ENCODE peak calls at places on chromosomes 11 and 22, in four cellular contexts. M, A, E and H are unnamed samples.

GRCh38 chr11:119618208-119618909 is 110.6 kb downstream of the NECTIN1 start:
- DNase-seq in M (no peak), A (no peak), E (no peak), H (no peak)

GRCh38 chr11:72652133-72652532 is 22.1 kb downstream of the PDE2A start:
- DNase-seq in M (no peak), A (no peak), E (no peak), H (no peak)

GRCh38 chr11:63837027-63837688 is 1.8 kb upstream of the MARK2 start:
- DNase-seq in M (peak), A (peak), E (peak), H (peak)

GRCh38 chr11:64558065-64558745 is 32.8 kb upstream of the SLC22A12 start:
- DNase-seq in M (no peak), A (no peak), E (no peak), H (no peak)

GRCh38 chr22:43313497-43314474 is 29.4 kb downstream of the SCUBE1 start:
- DNase-seq in M (no peak), A (no peak), E (no peak), H (no peak)

GRCh38 chr22:28604961-28605360 is 74.7 kb downstream of the TTC28 start:
- DNase-seq in M (no peak), A (no peak), E (peak), H (no peak)

GRCh38 chr11:19241260-19242183 is 777 bp upstream of the E2F8 start:
- DNase-seq in M (no peak), A (no peak), E (no peak), H (peak)

GRCh38 chr22:32177221-32177765 is 18.2 kb upstream of the C22orf42 start:
- DNase-seq in M (no peak), A (no peak), E (no peak), H (no peak)

GRCh38 chr11:117824571-117825537 is at the start of gene FXYD2:
- DNase-seq in M (no peak), A (no peak), E (no peak), H (no peak)

GRCh38 chr11:1195690-1196515 is 27.0 kb upstream of the MUC5B start:
- DNase-seq in M (no peak), A (no peak), E (no peak), H (no peak)

GRCh38 chr11:122862091-122862490 is 20.5 kb upstream of the JHY start:
- DNase-seq in M (no peak), A (no peak), E (no peak), H (no peak)

GRCh38 chr11:76794371-76795284 is 11.5 kb downstream of the TSKU start:
- DNase-seq in M (no peak), A (no peak), E (no peak), H (no peak)

GRCh38 chr11:76120513-76121081 is 85.7 kb downstream of the WNT11 start:
- DNase-seq in M (no peak), A (no peak), E (peak), H (no peak)

GRCh38 chr11:119744577-119744976 is 15.6 kb upstream of the NECTIN1 start:
- DNase-seq in M (no peak), A (no peak), E (no peak), H (no peak)

GRCh38 chr11:62553839-62554361 is 7.3 kb upstream of the AHNAK start:
- DNase-seq in M (no peak), A (no peak), E (peak), H (no peak)

GRCh38 chr22:46582281-46582811 is 37.8 kb upstream of the GRAMD4 start:
- DNase-seq in M (no peak), A (no peak), E (no peak), H (peak)

GRCh38 chr11:100890779-100891178 is 203.7 kb downstream of the ARHGAP42 start:
- DNase-seq in M (no peak), A (no peak), E (peak), H (peak)

GRCh38 chr11:73273246-73273890 is 1.2 kb downstream of the P2RY6 start:
- DNase-seq in M (no peak), A (no peak), E (no peak), H (no peak)

GRCh38 chr11:130671801-130672700 is 223.6 kb downstream of the ADAMTS15 start:
- DNase-seq in M (no peak), A (no peak), E (peak), H (peak)

GRCh38 chr11:20243974-20244373 is 83.7 kb upstream of the DBX1 start:
- DNase-seq in M (no peak), A (no peak), E (no peak), H (no peak)

GRCh38 chr22:35986085-35986484 is 42.5 kb downstream of the RBFOX2 start:
- DNase-seq in M (no peak), A (no peak), E (peak), H (no peak)

GRCh38 chr11:9759519-9760179 is 95.8 kb downstream of the SWAP70 start:
- DNase-seq in M (peak), A (peak), E (peak), H (peak)

GRCh38 chr11:14331476-14332136 is 27.4 kb downstream of the RRAS2 start:
- DNase-seq in M (peak), A (no peak), E (no peak), H (no peak)

GRCh38 chr11:57815877-57816276 is 54.3 kb downstream of the CTNND1 start:
- DNase-seq in M (no peak), A (no peak), E (no peak), H (no peak)

GRCh38 chr11:86737223-86737622 is 63.1 kb upstream of the PRSS23 start:
- DNase-seq in M (no peak), A (no peak), E (no peak), H (no peak)

GRCh38 chr11:69540118-69541000 is 58.9 kb downstream of the LINC01488 start:
- DNase-seq in M (no peak), A (no peak), E (no peak), H (no peak)

GRCh38 chr11:134498326-134499139 is 86.5 kb upstream of the B3GAT1 start:
- DNase-seq in M (no peak), A (no peak), E (no peak), H (no peak)

GRCh38 chr11:74322667-74323066 is 11.2 kb upstream of the P4HA3 start:
- DNase-seq in M (no peak), A (no peak), E (peak), H (no peak)

GRCh38 chr11:106971864-106972263 is 46.4 kb downstream of the GUCY1A2 start:
- DNase-seq in M (no peak), A (no peak), E (no peak), H (no peak)

GRCh38 chr11:129041611-129042018 is 98.9 kb upstream of the TP53AIP1 start:
- DNase-seq in M (no peak), A (no peak), E (peak), H (no peak)

GRCh38 chr11:17811416-17811815 is 76.8 kb downstream of the KCNC1 start:
- DNase-seq in M (no peak), A (no peak), E (no peak), H (no peak)